ENCODE peak calls at places on chromosomes 3 and 15, in nine cellular contexts. D, I, H, W, E, X, Q, M and K are unnamed samples.

GRCh38 chr15:97915261-97915660 is 45.2 kb upstream of the ARRDC4 start:
- DNase-seq in D (no peak), I (no peak), H (no peak), W (no peak), E (no peak), X (no peak), Q (no peak), M (no peak), K (no peak)

GRCh38 chr3:69639851-69640250 is 99.4 kb upstream of the MITF start:
- DNase-seq in D (no peak), I (no peak), H (no peak), W (no peak), E (no peak), X (no peak), Q (no peak), M (no peak), K (no peak)

GRCh38 chr3:10374311-10374710 is 53.4 kb upstream of the SEC13 start:
- DNase-seq in D (no peak), I (no peak), H (no peak), W (no peak), E (no peak), X (no peak), Q (no peak), M (no peak), K (no peak)

GRCh38 chr15:28886431-28887343 is 913 bp downstream of the APBA2 start:
- DNase-seq in D (no peak), I (no peak), H (peak), W (no peak), E (no peak), X (no peak), Q (no peak), M (no peak), K (peak)

GRCh38 chr3:55307622-55308021 is 179.5 kb downstream of the WNT5A start:
- DNase-seq in D (no peak), I (no peak), H (no peak), W (no peak), E (no peak), X (no peak), Q (no peak), M (no peak), K (no peak)

GRCh38 chr15:45402955-45403892 is 24.9 kb upstream of the GATM start:
- DNase-seq in D (peak), I (peak), H (peak), W (peak), E (peak), X (peak), Q (peak), M (peak), K (peak)

GRCh38 chr3:124887177-124887995 is at the start of gene ITGB5:
- DNase-seq in D (peak), I (peak), H (peak), W (peak), E (no peak), X (peak), Q (peak), M (peak), K (peak)

GRCh38 chr15:51450001-51450400 is 108.5 kb downstream of the GLDN start:
- DNase-seq in D (no peak), I (no peak), H (no peak), W (no peak), E (no peak), X (no peak), Q (no peak), M (no peak), K (no peak)

GRCh38 chr3:38521391-38521987 is 25.3 kb downstream of the EXOG start:
- DNase-seq in D (peak), I (peak), H (peak), W (peak), E (peak), X (peak), Q (peak), M (peak), K (peak)

GRCh38 chr3:105364113-105364512 is 2.6 kb upstream of the ALCAM start:
- DNase-seq in D (no peak), I (no peak), H (no peak), W (peak), E (no peak), X (no peak), Q (no peak), M (peak), K (no peak)

GRCh38 chr3:23859012-23859743 is 53.4 kb downstream of the UBE2E1 start:
- DNase-seq in D (no peak), I (peak), H (no peak), W (peak), E (peak), X (no peak), Q (peak), M (peak), K (peak)

GRCh38 chr15:39499701-39500100 is 81.2 kb upstream of the THBS1 start:
- DNase-seq in D (no peak), I (no peak), H (no peak), W (no peak), E (no peak), X (no peak), Q (no peak), M (no peak), K (no peak)

GRCh38 chr3:136141891-136142290 is 54.2 kb downstream of the MSL2 start:
- DNase-seq in D (no peak), I (no peak), H (no peak), W (peak), E (no peak), X (no peak), Q (no peak), M (no peak), K (no peak)

GRCh38 chr3:50624634-50625033 is 7.7 kb downstream of the MAPKAPK3 start:
- DNase-seq in D (no peak), I (no peak), H (peak), W (no peak), E (no peak), X (peak), Q (no peak), M (no peak), K (no peak)

GRCh38 chr3:160400631-160401150 is 1.2 kb downstream of the SMC4 start:
- DNase-seq in D (peak), I (peak), H (peak), W (no peak), E (peak), X (peak), Q (peak), M (no peak), K (peak)

GRCh38 chr3:60186359-60186758 is 1064.9 kb downstream of the FHIT start:
- DNase-seq in D (no peak), I (no peak), H (no peak), W (no peak), E (no peak), X (no peak), Q (no peak), M (no peak), K (no peak)

GRCh38 chr3:37974121-37974927 is 16.3 kb upstream of the VILL start:
- DNase-seq in D (peak), I (peak), H (peak), W (peak), E (peak), X (peak), Q (peak), M (peak), K (peak)

GRCh38 chr3:150582620-150583019 is 20.5 kb upstream of the SELENOT start:
- DNase-seq in D (no peak), I (no peak), H (no peak), W (no peak), E (no peak), X (no peak), Q (no peak), M (no peak), K (no peak)

GRCh38 chr3:195458188-195458800 is 15.5 kb upstream of the ACAP2 start:
- DNase-seq in D (no peak), I (no peak), H (no peak), W (peak), E (peak), X (no peak), Q (no peak), M (peak), K (peak)

GRCh38 chr3:23202921-23203650 is at the start of gene UBE2E2:
- DNase-seq in D (peak), I (peak), H (peak), W (peak), E (peak), X (peak), Q (peak), M (peak), K (peak)

GRCh38 chr3:133792171-133792763 is 13.3 kb upstream of the SRPRB start:
- DNase-seq in D (no peak), I (no peak), H (peak), W (peak), E (peak), X (no peak), Q (no peak), M (peak), K (peak)

GRCh38 chr3:138455801-138456716 is 21.6 kb downstream of the ESYT3 start:
- DNase-seq in D (no peak), I (peak), H (no peak), W (no peak), E (no peak), X (no peak), Q (no peak), M (no peak), K (no peak)

GRCh38 chr15:79412429-79412828 is 19.7 kb upstream of the MINAR1 start:
- DNase-seq in D (no peak), I (no peak), H (no peak), W (no peak), E (no peak), X (no peak), Q (no peak), M (no peak), K (no peak)

GRCh38 chr3:100189444-100189964 is 71.3 kb upstream of the TBC1D23 start:
- DNase-seq in D (no peak), I (no peak), H (no peak), W (no peak), E (no peak), X (no peak), Q (no peak), M (no peak), K (no peak)

GRCh38 chr3:120568624-120569023 is 27.5 kb upstream of the NDUFB4 start:
- DNase-seq in D (no peak), I (no peak), H (no peak), W (peak), E (no peak), X (no peak), Q (peak), M (no peak), K (no peak)

GRCh38 chr3:170277833-170278586 is 55.8 kb downstream of the PRKCI start:
- DNase-seq in D (no peak), I (no peak), H (no peak), W (no peak), E (no peak), X (no peak), Q (no peak), M (peak), K (no peak)

GRCh38 chr3:78908236-78908635 is 859.6 kb downstream of the ROBO1 start:
- DNase-seq in D (no peak), I (no peak), H (no peak), W (peak), E (no peak), X (no peak), Q (no peak), M (peak), K (peak)

GRCh38 chr15:89043031-89044002 is 44.9 kb upstream of the ABHD2 start:
- DNase-seq in D (no peak), I (no peak), H (no peak), W (no peak), E (no peak), X (no peak), Q (no peak), M (no peak), K (no peak)

GRCh38 chr3:124260206-124260915 is 268.4 kb upstream of the ROPN1 start:
- DNase-seq in D (peak), I (peak), H (no peak), W (peak), E (no peak), X (peak), Q (peak), M (peak), K (peak)

GRCh38 chr15:60520041-60520824 is 41.3 kb upstream of the ICE2 start:
- DNase-seq in D (no peak), I (no peak), H (peak), W (peak), E (no peak), X (no peak), Q (no peak), M (no peak), K (no peak)

GRCh38 chr3:167754049-167754448 is 18.5 kb downstream of the SERPINI1 start:
- DNase-seq in D (no peak), I (no peak), H (no peak), W (no peak), E (no peak), X (no peak), Q (no peak), M (no peak), K (no peak)
- H3K4me3 ChIP-seq in D (no peak), I (no peak), H (no peak), W (no peak), E (no peak), X (no peak), Q (no peak), M (no peak), K (no peak)

GRCh38 chr3:141386080-141386594 is 17.8 kb downstream of the ZBTB38 start:
- DNase-seq in D (no peak), I (no peak), H (no peak), W (no peak), E (no peak), X (no peak), Q (no peak), M (peak), K (no peak)
- H3K4me3 ChIP-seq in D (peak), I (peak), H (no peak), W (peak), E (no peak), X (no peak), Q (no peak), M (peak), K (no peak)

GRCh38 chr3:112074006-112074405 is 12.2 kb upstream of the C3orf52 start:
- DNase-seq in D (no peak), I (no peak), H (no peak), W (peak), E (no peak), X (no peak), Q (no peak), M (no peak), K (no peak)
- H3K4me3 ChIP-seq in D (no peak), I (no peak), H (no peak), W (no peak), E (no peak), X (no peak), Q (no peak), M (no peak), K (no peak)

GRCh38 chr3:33717616-33717865 is 513 bp downstream of the CLASP2 start:
- DNase-seq in D (peak), I (peak), H (peak), W (peak), E (peak), X (no peak), Q (peak), M (peak), K (peak)
- H3K4me3 ChIP-seq in D (peak), I (peak), H (peak), W (peak), E (peak), X (peak), Q (peak), M (peak), K (peak)

DNA sequence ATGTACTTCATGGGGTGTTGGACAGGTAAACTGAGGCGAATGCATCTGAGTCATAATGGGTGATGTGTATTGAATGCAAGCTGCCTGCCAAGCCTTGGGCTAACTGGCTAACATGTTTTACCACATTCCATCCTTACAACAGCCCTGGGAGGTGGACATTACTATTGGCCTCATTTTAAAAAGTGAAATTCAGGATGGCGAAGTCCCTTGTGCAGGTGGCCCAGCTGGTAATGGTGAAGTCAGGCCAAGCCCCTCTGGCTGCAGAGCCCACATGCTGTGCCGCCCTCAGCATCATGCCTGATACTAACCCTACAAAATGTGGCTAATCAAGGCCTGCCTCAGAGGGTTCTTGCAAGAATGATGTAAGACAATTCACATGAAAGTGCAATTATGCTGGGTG is 60.0 kb upstream of the CHD2 start:
- DNase-seq in D (no peak), I (no peak), H (no peak), W (no peak), E (no peak), X (no peak), Q (no peak), M (no peak), K (no peak)
- H3K4me3 ChIP-seq in D (no peak), I (no peak), H (no peak), W (no peak), E (no peak), X (no peak), Q (no peak), M (no peak), K (no peak)